ENCODE peak calls at places on chromosomes 7 and 10, in five cellular contexts. One of them, this sample, is unnamed.

GRCh38 chr7:115888981-115889668 is 141.4 kb downstream of the TFEC start:
- DNase-seq in choroid plexus epithelial cell: no peak
- DNase-seq in IMR-90: no peak
- DNase-seq in A673: no peak
- DNase-seq in gastrocnemius medialis: no peak
- DNase-seq in this sample: no peak

GRCh38 chr10:11237571-11237970 is 219.9 kb downstream of the CELF2 start:
- DNase-seq in choroid plexus epithelial cell: no peak
- DNase-seq in IMR-90: no peak
- DNase-seq in A673: no peak
- DNase-seq in gastrocnemius medialis: no peak
- DNase-seq in this sample: no peak

GRCh38 chr7:972110-972509 is 3.2 kb downstream of the COX19 start:
- DNase-seq in choroid plexus epithelial cell: no peak
- DNase-seq in IMR-90: no peak
- DNase-seq in A673: no peak
- DNase-seq in gastrocnemius medialis: no peak
- DNase-seq in this sample: no peak

GRCh38 chr7:114787556-114787955 is 134.3 kb upstream of the MDFIC start:
- DNase-seq in choroid plexus epithelial cell: peak
- DNase-seq in IMR-90: no peak
- DNase-seq in A673: no peak
- DNase-seq in gastrocnemius medialis: no peak
- DNase-seq in this sample: no peak

GRCh38 chr7:16064316-16064715 is 357.0 kb downstream of the CRPPA start:
- DNase-seq in choroid plexus epithelial cell: no peak
- DNase-seq in IMR-90: no peak
- DNase-seq in A673: no peak
- DNase-seq in gastrocnemius medialis: no peak
- DNase-seq in this sample: no peak

GRCh38 chr7:127702253-127702652 is 50.3 kb downstream of the SND1 start:
- DNase-seq in choroid plexus epithelial cell: no peak
- DNase-seq in IMR-90: no peak
- DNase-seq in A673: no peak
- DNase-seq in gastrocnemius medialis: no peak
- DNase-seq in this sample: no peak

GRCh38 chr10:88150338-88150737 is 286.9 kb downstream of the PTEN start:
- DNase-seq in choroid plexus epithelial cell: peak
- DNase-seq in IMR-90: peak
- DNase-seq in A673: no peak
- DNase-seq in gastrocnemius medialis: no peak
- DNase-seq in this sample: no peak

GRCh38 chr10:76284351-76284750 is 852.9 kb downstream of the LRMDA start:
- DNase-seq in choroid plexus epithelial cell: no peak
- DNase-seq in IMR-90: no peak
- DNase-seq in A673: no peak
- DNase-seq in gastrocnemius medialis: no peak
- DNase-seq in this sample: no peak

GRCh38 chr7:107996072-107996824 is 6.7 kb downstream of the LAMB1 start:
- DNase-seq in choroid plexus epithelial cell: peak
- DNase-seq in IMR-90: peak
- DNase-seq in A673: no peak
- DNase-seq in gastrocnemius medialis: no peak
- DNase-seq in this sample: no peak

GRCh38 chr7:45869426-45869825 is 3.5 kb downstream of the CCDC201 start:
- DNase-seq in choroid plexus epithelial cell: peak
- DNase-seq in IMR-90: peak
- DNase-seq in A673: no peak
- DNase-seq in gastrocnemius medialis: no peak
- DNase-seq in this sample: no peak

GRCh38 chr7:116801092-116801710 is 61.2 kb upstream of the CAPZA2 start:
- DNase-seq in choroid plexus epithelial cell: peak
- DNase-seq in IMR-90: peak
- DNase-seq in A673: no peak
- DNase-seq in gastrocnemius medialis: no peak
- DNase-seq in this sample: peak

GRCh38 chr10:28564905-28565304 is 32.0 kb downstream of the WAC start:
- DNase-seq in choroid plexus epithelial cell: peak
- DNase-seq in IMR-90: peak
- DNase-seq in A673: no peak
- DNase-seq in gastrocnemius medialis: no peak
- DNase-seq in this sample: no peak

GRCh38 chr7:6106140-6106904 is 75.1 kb downstream of the ANKRD61 start:
- DNase-seq in choroid plexus epithelial cell: peak
- DNase-seq in IMR-90: peak
- DNase-seq in A673: peak
- DNase-seq in gastrocnemius medialis: no peak
- DNase-seq in this sample: no peak

GRCh38 chr7:130272456-130273080 is 5.9 kb downstream of the CPA2 start:
- DNase-seq in choroid plexus epithelial cell: peak
- DNase-seq in IMR-90: no peak
- DNase-seq in A673: peak
- DNase-seq in gastrocnemius medialis: no peak
- DNase-seq in this sample: no peak

GRCh38 chr7:47480576-47481538 is 101.1 kb downstream of the TNS3 start:
- DNase-seq in choroid plexus epithelial cell: no peak
- DNase-seq in IMR-90: no peak
- DNase-seq in A673: no peak
- DNase-seq in gastrocnemius medialis: no peak
- DNase-seq in this sample: no peak

GRCh38 chr10:102195301-102195870 is 30.7 kb upstream of the ELOVL3 start:
- DNase-seq in choroid plexus epithelial cell: no peak
- DNase-seq in IMR-90: peak
- DNase-seq in A673: no peak
- DNase-seq in gastrocnemius medialis: no peak
- DNase-seq in this sample: no peak

GRCh38 chr10:70381491-70382421 is 669 bp downstream of the LRRC20 start:
- DNase-seq in choroid plexus epithelial cell: no peak
- DNase-seq in IMR-90: peak
- DNase-seq in A673: peak
- DNase-seq in gastrocnemius medialis: peak
- DNase-seq in this sample: no peak

GRCh38 chr10:87920538-87920937 is 57.1 kb downstream of the PTEN start:
- DNase-seq in choroid plexus epithelial cell: no peak
- DNase-seq in IMR-90: no peak
- DNase-seq in A673: no peak
- DNase-seq in gastrocnemius medialis: no peak
- DNase-seq in this sample: no peak

GRCh38 chr7:95246935-95247370 is 77.4 kb downstream of the PON1 start:
- DNase-seq in choroid plexus epithelial cell: peak
- DNase-seq in IMR-90: peak
- DNase-seq in A673: peak
- DNase-seq in gastrocnemius medialis: no peak
- DNase-seq in this sample: peak

GRCh38 chr10:131569851-131570715 is 258.6 kb upstream of the TCERG1L start:
- DNase-seq in choroid plexus epithelial cell: no peak
- DNase-seq in IMR-90: no peak
- DNase-seq in A673: peak
- DNase-seq in gastrocnemius medialis: no peak
- DNase-seq in this sample: no peak

GRCh38 chr10:119947325-119947724 is 54.8 kb downstream of the SEC23IP start:
- DNase-seq in choroid plexus epithelial cell: peak
- DNase-seq in IMR-90: peak
- DNase-seq in A673: no peak
- DNase-seq in gastrocnemius medialis: no peak
- DNase-seq in this sample: no peak

GRCh38 chr10:79479283-79479909 is 32.9 kb upstream of the EIF5AL1 start:
- DNase-seq in choroid plexus epithelial cell: no peak
- DNase-seq in IMR-90: no peak
- DNase-seq in A673: no peak
- DNase-seq in gastrocnemius medialis: no peak
- DNase-seq in this sample: no peak

GRCh38 chr10:93542358-93542791 is 24.1 kb upstream of the FFAR4 start:
- DNase-seq in choroid plexus epithelial cell: peak
- DNase-seq in IMR-90: peak
- DNase-seq in A673: peak
- DNase-seq in gastrocnemius medialis: no peak
- DNase-seq in this sample: no peak

GRCh38 chr10:72257051-72257892 is 16.5 kb upstream of the DDIT4 start:
- DNase-seq in choroid plexus epithelial cell: peak
- DNase-seq in IMR-90: no peak
- DNase-seq in A673: no peak
- DNase-seq in gastrocnemius medialis: peak
- DNase-seq in this sample: no peak

GRCh38 chr7:48307041-48307714 is 135.9 kb downstream of the ABCA13 start:
- DNase-seq in choroid plexus epithelial cell: no peak
- DNase-seq in IMR-90: no peak
- DNase-seq in A673: no peak
- DNase-seq in gastrocnemius medialis: no peak
- DNase-seq in this sample: no peak

GRCh38 chr10:104127411-104127810 is 5.4 kb downstream of the SFR1 start:
- DNase-seq in choroid plexus epithelial cell: no peak
- DNase-seq in IMR-90: no peak
- DNase-seq in A673: peak
- DNase-seq in gastrocnemius medialis: no peak
- DNase-seq in this sample: no peak

GRCh38 chr10:35194906-35195305 is 68.3 kb downstream of the CREM start:
- DNase-seq in choroid plexus epithelial cell: peak
- DNase-seq in IMR-90: peak
- DNase-seq in A673: peak
- DNase-seq in gastrocnemius medialis: no peak
- DNase-seq in this sample: no peak

DNA sequence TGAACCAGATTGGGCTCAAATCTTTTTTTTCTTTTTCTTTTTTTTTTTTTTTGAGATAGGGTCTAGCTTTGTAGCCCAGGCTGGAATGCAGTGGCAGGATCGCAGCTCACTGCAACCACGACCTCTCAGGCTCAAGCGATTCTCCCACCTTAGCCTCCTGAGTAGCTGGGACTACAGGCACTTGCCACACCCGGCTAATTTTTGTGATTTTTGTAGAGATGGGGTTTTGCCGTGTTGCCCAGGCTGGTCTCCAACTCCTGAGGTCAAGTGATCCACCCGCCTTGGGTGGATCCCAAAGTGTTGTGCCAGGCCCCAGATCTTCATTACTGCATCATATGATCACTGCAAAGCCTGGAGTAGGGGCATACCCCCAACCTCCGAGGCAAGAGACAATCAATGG is 2.8 kb downstream of the DNAJC30 start:
- DNase-seq in choroid plexus epithelial cell: no peak
- DNase-seq in IMR-90: no peak
- DNase-seq in A673: no peak
- DNase-seq in gastrocnemius medialis: no peak
- DNase-seq in this sample: no peak
- H3K4me3 ChIP-seq in choroid plexus epithelial cell: no peak
- H3K4me3 ChIP-seq in IMR-90: no peak
- H3K4me3 ChIP-seq in A673: no peak
- H3K4me3 ChIP-seq in gastrocnemius medialis: no peak
- H3K4me3 ChIP-seq in this sample: no peak

GRCh38 chr7:22601812-22602568 is 102.0 kb upstream of the STEAP1B start:
- DNase-seq in choroid plexus epithelial cell: peak
- DNase-seq in IMR-90: peak
- DNase-seq in A673: peak
- DNase-seq in gastrocnemius medialis: no peak
- DNase-seq in this sample: no peak
- TF ChIP-seq CTCF in choroid plexus epithelial cell: no peak
- TF ChIP-seq CTCF in IMR-90: no peak
- TF ChIP-seq CTCF in A673: no peak
- TF ChIP-seq CTCF in gastrocnemius medialis: no peak
- TF ChIP-seq CTCF in this sample: no peak

DNA sequence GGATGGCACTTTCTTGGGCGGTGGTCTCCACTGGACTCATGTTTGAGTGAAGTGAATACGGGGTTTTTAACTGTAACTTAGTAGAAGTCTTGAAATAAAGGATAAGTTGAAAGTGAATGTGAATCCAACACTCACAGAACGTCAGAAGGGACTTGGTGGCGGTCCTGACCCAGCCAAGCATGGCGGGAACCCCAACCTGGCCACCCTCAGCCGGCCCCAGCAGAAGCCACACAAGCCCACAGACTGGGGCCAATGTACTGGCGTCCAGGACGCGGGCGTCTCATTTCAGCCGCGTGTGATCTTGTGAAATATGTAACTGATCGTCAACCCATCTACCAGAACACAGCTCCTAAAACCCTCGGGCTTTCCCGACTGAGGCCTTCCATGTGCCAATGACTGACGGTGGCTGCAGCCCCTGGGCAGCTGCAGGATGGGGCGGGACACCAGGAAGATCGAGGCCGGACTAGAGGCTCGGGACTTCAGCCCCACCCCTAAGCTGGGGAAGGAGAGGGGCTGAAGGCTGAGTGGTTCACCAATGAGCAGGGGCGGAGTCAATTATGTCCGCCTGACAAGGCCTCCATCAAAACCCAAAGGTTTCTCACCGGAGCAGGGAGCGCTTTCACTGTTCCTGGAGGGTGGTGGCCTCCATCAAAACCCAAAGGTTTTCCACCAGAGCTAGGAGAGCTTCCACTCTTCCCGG is 161.5 kb downstream of the MAD1L1 start:
- DNase-seq in choroid plexus epithelial cell: no peak
- DNase-seq in IMR-90: no peak
- DNase-seq in A673: no peak
- DNase-seq in gastrocnemius medialis: no peak
- DNase-seq in this sample: no peak
- H3K4me3 ChIP-seq in choroid plexus epithelial cell: no peak
- H3K4me3 ChIP-seq in IMR-90: no peak
- H3K4me3 ChIP-seq in A673: no peak
- H3K4me3 ChIP-seq in gastrocnemius medialis: no peak
- H3K4me3 ChIP-seq in this sample: no peak

DNA sequence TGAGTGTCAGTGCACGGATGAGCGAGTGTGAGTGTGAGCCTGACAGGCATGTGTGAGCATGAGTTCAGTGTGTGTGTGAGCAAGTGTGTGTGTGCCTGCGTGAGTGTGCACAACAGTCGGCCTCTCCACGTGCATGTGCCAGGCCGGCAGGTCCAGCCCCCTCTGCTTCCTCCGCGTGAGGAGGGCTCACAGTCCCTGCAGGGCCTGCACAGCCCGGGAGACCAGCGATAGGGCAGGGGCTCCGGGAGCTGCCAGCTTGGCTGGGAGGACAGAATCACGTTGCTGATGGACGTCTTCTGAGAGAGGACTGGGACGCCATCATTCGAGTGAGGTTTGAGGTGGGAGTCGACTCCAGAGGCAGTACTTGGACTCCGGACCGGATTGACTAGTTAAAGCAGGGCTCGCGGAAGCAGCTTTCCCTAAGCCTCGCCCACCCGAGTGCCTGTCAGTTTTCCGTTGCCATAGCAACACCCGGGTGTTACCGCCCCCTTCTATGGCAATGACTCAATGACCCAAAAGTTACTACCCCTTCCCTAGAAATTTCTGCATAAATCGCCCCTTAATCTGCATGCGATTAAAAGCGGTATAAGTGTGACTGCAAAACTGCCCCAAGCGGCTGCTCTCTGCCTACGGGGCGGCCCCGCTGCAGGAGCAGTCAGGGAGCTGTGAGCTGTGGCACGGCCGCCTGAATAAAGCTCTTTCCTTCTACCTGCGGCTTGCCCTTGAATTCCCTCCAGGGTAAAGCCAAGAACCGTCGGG is 19.7 kb upstream of the CFAP46 start:
- DNase-seq in choroid plexus epithelial cell: peak
- DNase-seq in IMR-90: peak
- DNase-seq in A673: peak
- DNase-seq in gastrocnemius medialis: no peak
- DNase-seq in this sample: peak
- TF ChIP-seq CTCF in choroid plexus epithelial cell: peak
- TF ChIP-seq CTCF in IMR-90: no peak
- TF ChIP-seq CTCF in A673: peak
- TF ChIP-seq CTCF in gastrocnemius medialis: no peak
- TF ChIP-seq CTCF in this sample: no peak

This sample was measured in kidney epithelial cell.